ENCODE peak calls at places on chromosomes 16 and 17, in eight cellular contexts. E is fibroblast of pulmonary artery, A is A549, L is glutamatergic neuron, B is lower leg skin, T is AG09309, Z is stomach, Y is tibial nerve. R is an unnamed sample.
A peak's percentile ranks its signal among the peaks of the same experiment; 100 is the strongest.

GRCh38 chr16:85332175-85332574 is 219.9 kb upstream of the CIBAR2 start:
- DNase-seq in E (no peak), A (no peak), L (no peak), B (no peak), T (no peak), Z (no peak), Y (no peak), R (no peak)

GRCh38 chr17:1362065-1362848 is 37.8 kb downstream of the YWHAE start:
- DNase-seq in E (peak; percentile 17), A (no peak), L (no peak), B (no peak), T (no peak), Z (no peak), Y (no peak), R (no peak)

GRCh38 chr16:1747934-1748333 is 23.4 kb downstream of the NME3 start:
- DNase-seq in E (no peak), A (no peak), L (peak; percentile 11), B (no peak), T (no peak), Z (no peak), Y (no peak), R (no peak)

GRCh38 chr17:38344127-38344745 is 480 bp upstream of the GPR179 start:
- DNase-seq in E (no peak), A (no peak), L (no peak), B (no peak), T (no peak), Z (no peak), Y (no peak), R (no peak)

GRCh38 chr16:89599451-89599858 is 14.0 kb upstream of the DPEP1 start:
- DNase-seq in E (no peak), A (peak; percentile 65), L (peak; percentile 83), B (no peak), T (no peak), Z (no peak), Y (no peak), R (peak; percentile 72)

GRCh38 chr17:66467766-66468165 is 165.4 kb downstream of the PRKCA start:
- DNase-seq in E (peak; percentile 22), A (no peak), L (no peak), B (no peak), T (no peak), Z (no peak), Y (no peak), R (no peak)

GRCh38 chr17:31580331-31581021 is 189.0 kb downstream of the RAB11FIP4 start:
- DNase-seq in E (peak; percentile 80), A (no peak), L (no peak), B (no peak), T (no peak), Z (peak; percentile 44), Y (no peak), R (no peak)

GRCh38 chr17:6752068-6752909 is 3.6 kb upstream of the XAF1 start:
- DNase-seq in E (peak; percentile 100), A (no peak), L (no peak), B (peak; percentile 76), T (peak; percentile 99), Z (no peak), Y (no peak), R (no peak)

GRCh38 chr17:55326030-55326429 is 61.3 kb downstream of the HLF start:
- DNase-seq in E (no peak), A (no peak), L (no peak), B (no peak), T (no peak), Z (no peak), Y (no peak), R (no peak)

GRCh38 chr17:55323518-55324295 is 58.9 kb downstream of the HLF start:
- DNase-seq in E (no peak), A (no peak), L (no peak), B (no peak), T (no peak), Z (no peak), Y (no peak), R (no peak)

GRCh38 chr17:55322451-55322985 is 57.8 kb downstream of the HLF start:
- DNase-seq in E (no peak), A (no peak), L (no peak), B (no peak), T (no peak), Z (no peak), Y (no peak), R (no peak)

GRCh38 chr17:55325405-55325804 is 60.6 kb downstream of the HLF start:
- DNase-seq in E (no peak), A (no peak), L (no peak), B (no peak), T (no peak), Z (no peak), Y (no peak), R (no peak)

DNA sequence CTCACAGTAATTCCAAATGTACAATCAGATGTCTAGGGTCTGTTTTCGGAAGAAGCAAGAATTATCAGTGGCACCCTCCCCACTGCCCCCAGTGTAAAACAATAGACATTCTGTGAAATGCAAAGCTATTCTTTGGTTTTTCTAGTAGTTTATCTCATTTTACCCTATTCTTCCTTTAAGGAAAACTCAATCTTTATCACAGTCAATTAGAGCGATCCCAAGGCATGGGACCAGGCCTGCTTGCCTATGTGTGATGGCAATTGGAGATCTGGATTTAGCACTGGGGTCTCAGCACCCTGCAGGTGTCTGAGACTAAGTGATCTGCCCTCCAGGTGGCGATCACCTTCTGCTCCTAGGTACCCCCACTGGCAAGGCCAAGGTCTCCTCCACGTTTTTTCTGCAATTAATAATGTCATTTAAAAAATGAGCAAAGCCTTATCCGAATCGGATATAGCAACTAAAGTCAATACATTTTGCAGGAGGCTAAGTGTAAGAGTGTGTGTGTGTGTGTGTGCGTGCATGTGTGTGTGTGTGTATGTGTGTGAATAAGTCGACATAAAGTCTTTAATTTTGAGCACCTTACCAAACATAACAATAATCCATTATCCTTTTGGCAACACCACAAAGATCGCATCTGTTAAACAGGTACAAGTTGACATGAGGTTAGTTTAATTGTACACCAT is 59.7 kb downstream of the HLF start:
- DNase-seq in E (no peak), A (no peak), L (no peak), B (no peak), T (no peak), Z (no peak), Y (no peak), R (no peak)
- TF ChIP-seq CTCF in E (no peak), A (no peak), L (no peak), B (no peak), T (no peak), Z (no peak), Y (no peak), R (no peak)

GRCh38 chr16:52552643-52553042 is 5.7 kb upstream of the TOX3 start:
- DNase-seq in E (no peak), A (no peak), L (no peak), B (no peak), T (no peak), Z (no peak), Y (no peak), R (no peak)

GRCh38 chr16:52556083-52556482 is 9.1 kb upstream of the TOX3 start:
- DNase-seq in E (no peak), A (no peak), L (no peak), B (no peak), T (no peak), Z (no peak), Y (no peak), R (no peak)

GRCh38 chr16:52554334-52554733 is 7.4 kb upstream of the TOX3 start:
- DNase-seq in E (no peak), A (no peak), L (no peak), B (no peak), T (no peak), Z (no peak), Y (no peak), R (no peak)

GRCh38 chr16:52555572-52555971 is 8.6 kb upstream of the TOX3 start:
- DNase-seq in E (no peak), A (no peak), L (no peak), B (no peak), T (no peak), Z (no peak), Y (no peak), R (no peak)

DNA sequence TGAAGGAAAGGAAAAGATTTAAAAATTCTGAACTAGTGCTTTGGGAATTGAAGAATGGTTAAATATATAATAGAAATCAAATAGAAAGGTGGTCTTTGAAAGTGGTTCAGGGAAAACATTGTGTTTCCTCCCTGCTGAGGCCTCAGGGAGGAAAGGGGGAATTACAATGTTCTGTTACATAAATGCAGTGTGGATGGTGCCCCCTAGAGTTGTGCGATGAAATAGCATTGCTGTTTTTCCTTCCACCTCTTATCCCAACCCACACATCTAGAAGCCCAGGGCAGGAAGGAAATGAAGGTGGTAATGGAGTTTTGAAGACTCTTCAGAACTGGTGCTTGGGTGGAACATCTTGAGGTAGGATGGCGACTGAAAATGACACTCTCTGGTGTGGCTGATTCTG is 6.4 kb upstream of the TOX3 start:
- DNase-seq in E (no peak), A (no peak), L (no peak), B (no peak), T (no peak), Z (no peak), Y (no peak), R (no peak)
- TF ChIP-seq CTCF in E (no peak), A (peak; percentile 32), L (peak; percentile 55), B (no peak), T (no peak), Z (no peak), Y (no peak), R (no peak)

GRCh38 chr17:42166196-42166763 is 11.5 kb upstream of the RAB5C start:
- DNase-seq in E (no peak), A (no peak), L (no peak), B (no peak), T (no peak), Z (no peak), Y (no peak), R (no peak)

GRCh38 chr17:42174126-42174783 is 6.7 kb downstream of the KCNH4 start:
- DNase-seq in E (no peak), A (no peak), L (no peak), B (no peak), T (no peak), Z (no peak), Y (no peak), R (no peak)

GRCh38 chr17:42167807-42168206 is 13.0 kb upstream of the RAB5C start:
- DNase-seq in E (no peak), A (no peak), L (no peak), B (no peak), T (no peak), Z (no peak), Y (no peak), R (no peak)

GRCh38 chr17:42169351-42169750 is 11.6 kb downstream of the KCNH4 start:
- DNase-seq in E (no peak), A (no peak), L (no peak), B (no peak), T (no peak), Z (no peak), Y (no peak), R (no peak)

DNA sequence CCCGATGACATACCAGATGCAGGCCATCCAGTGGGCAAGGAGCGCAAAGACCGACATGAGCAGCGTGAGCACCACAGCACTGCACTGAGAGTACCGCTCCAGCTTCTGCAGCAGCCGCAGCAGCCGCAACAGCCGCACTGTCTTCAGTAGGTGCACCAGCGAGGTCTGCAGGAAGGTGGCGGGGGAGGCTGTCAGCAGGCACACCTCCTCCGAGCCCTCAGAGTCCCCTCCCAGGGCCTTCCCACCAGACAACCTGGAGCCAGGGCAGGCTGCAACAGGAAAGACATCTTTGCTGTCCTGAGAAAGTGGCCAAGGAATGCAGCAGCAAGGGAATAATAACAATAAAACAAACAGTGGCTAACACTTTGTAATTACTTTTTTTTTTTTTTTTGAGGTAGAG is 9.1 kb downstream of the KCNH4 start:
- DNase-seq in E (no peak), A (no peak), L (no peak), B (no peak), T (no peak), Z (no peak), Y (no peak), R (no peak)
- TF ChIP-seq CTCF in E (no peak), A (no peak), L (no peak), B (no peak), T (no peak), Z (no peak), Y (no peak), R (no peak)

DNA sequence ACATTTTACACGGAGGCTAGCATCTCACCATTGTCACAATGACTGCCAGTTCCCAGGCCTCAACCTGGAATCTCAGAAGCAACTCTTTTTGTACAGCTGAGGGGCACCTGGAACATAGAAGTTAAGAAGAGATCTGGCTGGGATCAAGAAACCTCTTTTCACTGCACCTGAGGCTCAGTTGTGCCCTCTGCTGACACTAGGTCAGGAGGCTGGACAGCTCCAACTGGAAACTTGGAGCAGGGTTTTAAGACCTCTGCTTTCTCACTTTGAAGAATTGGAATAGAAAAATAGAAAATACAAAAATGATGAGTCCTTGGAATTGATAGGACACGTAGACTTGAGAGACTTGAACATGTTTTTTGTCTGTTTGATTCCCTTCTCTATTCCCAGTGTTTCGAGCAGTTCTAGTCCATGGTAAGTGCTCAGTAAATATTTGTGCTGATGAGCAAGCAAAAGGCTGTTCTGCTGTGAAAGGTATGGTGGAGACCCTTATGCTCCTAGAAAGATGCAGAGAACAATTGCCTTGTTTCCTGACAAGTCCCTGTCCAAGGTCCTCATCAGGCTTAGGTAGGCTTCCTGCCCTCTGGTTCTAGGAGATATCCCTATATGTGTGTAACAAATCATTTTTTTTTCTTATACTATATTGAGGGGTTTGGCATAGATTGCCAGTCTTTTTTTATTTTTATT is 13.6 kb upstream of the PPM1D start:
- DNase-seq in E (no peak), A (no peak), L (no peak), B (no peak), T (no peak), Z (no peak), Y (no peak), R (peak; percentile 12)
- TF ChIP-seq CTCF in E (peak; percentile 40), A (peak; percentile 55), L (no peak), B (no peak), T (peak; percentile 24), Z (no peak), Y (no peak), R (no peak)

R was measured in body of pancreas.